ENCODE peak calls at places on chromosome 3, in nine cellular contexts. O is kidney glomerular epithelial cell, Z is T-helper 2 cell, R is left cardiac atrium, Q is SJSA1, A is cardiac fibroblast, E is hypothalamus, B is ELR, C is foreskin fibroblast. I is an unnamed sample.

GRCh38 chr3:30944124-30944523 is 49.7 kb upstream of the GADL1 start:
- DNase-seq in R (no peak), Z (no peak), O (no peak), E (no peak), Q (no peak), C (no peak), A (no peak), B (no peak), I (no peak)

GRCh38 chr3:32100465-32100864 is 6.0 kb upstream of the GPD1L start:
- DNase-seq in E (no peak), R (peak), O (no peak), Q (no peak), Z (no peak), B (no peak), A (no peak), C (no peak), I (no peak)

GRCh38 chr3:120678331-120678845 is 3.7 kb downstream of the HGD start:
- DNase-seq in R (peak), A (peak), C (peak), O (peak), Q (peak), B (peak), Z (no peak), E (peak), I (no peak)

GRCh38 chr3:122691195-122691594 is 10.6 kb downstream of the PARP14 start:
- DNase-seq in C (peak), E (no peak), O (peak), B (peak), Q (no peak), R (no peak), A (peak), Z (no peak), I (no peak)

GRCh38 chr3:52092291-52092660 is 35.9 kb upstream of the DUSP7 start:
- DNase-seq in Q (no peak), E (no peak), C (no peak), O (no peak), B (no peak), A (no peak), R (peak), Z (no peak), I (no peak)

GRCh38 chr3:191768421-191768820 is 307.5 kb downstream of the PYDC2 start:
- DNase-seq in R (no peak), E (no peak), O (no peak), B (peak), C (no peak), A (no peak), Z (no peak), Q (no peak), I (no peak)

GRCh38 chr3:196604548-196604947 is 34.9 kb upstream of the NRROS start:
- DNase-seq in C (no peak), O (no peak), A (no peak), R (no peak), B (no peak), Z (no peak), Q (no peak), E (no peak), I (no peak)

GRCh38 chr3:4828279-4829030 is 150.8 kb upstream of the BHLHE40 start:
- DNase-seq in R (peak), B (no peak), E (no peak), Z (no peak), C (peak), A (peak), Q (peak), O (no peak), I (no peak)

GRCh38 chr3:45088543-45088942 is 57.6 kb downstream of the CDCP1 start:
- DNase-seq in Q (no peak), B (no peak), O (no peak), C (no peak), Z (no peak), E (no peak), R (no peak), A (no peak), I (no peak)

GRCh38 chr3:189703865-189704264 is 72.7 kb downstream of the TP63 start:
- DNase-seq in R (no peak), A (no peak), B (no peak), E (no peak), O (no peak), Z (no peak), C (no peak), Q (no peak), I (no peak)

GRCh38 chr3:11565072-11565471 is 78.6 kb downstream of the VGLL4 start:
- DNase-seq in C (no peak), O (no peak), R (peak), E (no peak), A (no peak), B (no peak), Z (no peak), Q (no peak), I (no peak)

GRCh38 chr3:42801048-42801620 is 3.2 kb downstream of the HIGD1A start:
- DNase-seq in C (no peak), A (no peak), B (no peak), Q (no peak), O (no peak), Z (no peak), E (no peak), R (no peak), I (no peak)

GRCh38 chr3:172446198-172446597 is 2.1 kb downstream of the GHSR start:
- DNase-seq in Z (no peak), R (no peak), C (no peak), B (no peak), O (no peak), Q (no peak), E (no peak), A (no peak), I (no peak)

GRCh38 chr3:167480748-167481147 is 6.9 kb upstream of the SERPINI2 start:
- DNase-seq in E (no peak), R (no peak), B (peak), A (no peak), Q (no peak), O (no peak), C (no peak), Z (no peak), I (no peak)

I was measured in anterior cingulate cortex.